ENCODE peak calls at places on chromosome 11, in nine cellular contexts. T is progenitor cell of endocrine pancreas, D is GM10248, C is ovary, Q is foreskin keratinocyte, L is epithelial cell of esophagus, O is fibroblast of mammary gland, R is foreskin fibroblast, M is A673. W is an unnamed sample.

GRCh38 chr11:61072316-61073109 is 29.8 kb upstream of the CD5 start:
- DNase-seq in Q (no peak), D (no peak), O (no peak), C (peak), L (no peak), R (no peak), T (no peak), M (no peak), W (no peak)

GRCh38 chr11:64916040-64916847 is 765 bp downstream of the ATG2A start:
- DNase-seq in Q (peak), C (peak), R (peak), O (peak), D (peak), T (no peak), L (peak), M (peak), W (no peak)

GRCh38 chr11:66119348-66120133 is 49.5 kb downstream of the PACS1 start:
- DNase-seq in L (peak), O (peak), Q (peak), T (no peak), C (peak), R (peak), D (no peak), M (peak), W (no peak)

GRCh38 chr11:135027461-135027860 is 615.4 kb upstream of the B3GAT1 start:
- DNase-seq in T (peak), D (peak), O (peak), M (peak), R (peak), L (peak), Q (peak), C (no peak), W (no peak)

GRCh38 chr11:368414-369335 is 624 bp upstream of the B4GALNT4 start:
- DNase-seq in L (no peak), T (no peak), C (no peak), M (no peak), R (no peak), Q (no peak), D (no peak), O (no peak), W (no peak)

GRCh38 chr11:33835143-33835878 is 56.6 kb downstream of the LMO2 start:
- DNase-seq in L (peak), Q (peak), R (peak), T (no peak), C (no peak), M (peak), O (peak), D (no peak), W (peak)

GRCh38 chr11:43576834-43577521 is 103.6 kb upstream of the HSD17B12 start:
- DNase-seq in M (peak), C (peak), R (no peak), T (no peak), Q (peak), D (peak), L (peak), O (peak), W (no peak)

GRCh38 chr11:12150831-12151382 is 40.5 kb downstream of the MICAL2 start:
- DNase-seq in M (no peak), L (peak), T (no peak), R (peak), D (no peak), C (no peak), O (peak), Q (peak), W (no peak)

GRCh38 chr11:111162306-111162705 is 83.2 kb upstream of the POU2AF2 start:
- DNase-seq in D (no peak), C (no peak), L (peak), O (no peak), R (peak), M (peak), T (no peak), Q (peak), W (no peak)

GRCh38 chr11:46249103-46249942 is 28.1 kb upstream of the CREB3L1 start:
- DNase-seq in M (peak), C (no peak), O (peak), L (no peak), R (no peak), D (no peak), Q (no peak), T (no peak), W (no peak)

GRCh38 chr11:66315498-66315885 is 1.4 kb downstream of the CD248 start:
- DNase-seq in M (no peak), C (no peak), L (no peak), Q (no peak), R (no peak), T (no peak), O (no peak), D (no peak), W (no peak)

GRCh38 chr11:27440090-27440489 is 32.5 kb downstream of the LGR4 start:
- DNase-seq in R (no peak), T (no peak), O (no peak), Q (no peak), M (no peak), D (no peak), L (no peak), C (no peak), W (no peak)

GRCh38 chr11:67062526-67063373 is 6.1 kb downstream of the RHOD start:
- DNase-seq in C (no peak), T (no peak), L (peak), R (no peak), O (no peak), M (no peak), D (no peak), Q (peak), W (no peak)

GRCh38 chr11:16774920-16775603 is 36.6 kb downstream of the C11orf58 start:
- DNase-seq in O (no peak), R (no peak), C (no peak), Q (no peak), D (no peak), M (no peak), T (no peak), L (no peak), W (no peak)

GRCh38 chr11:66958232-66958955 is at the start of gene PC:
- DNase-seq in D (peak), Q (peak), O (peak), T (peak), C (peak), R (peak), L (peak), M (peak), W (peak)

GRCh38 chr11:16395601-16396000 is 39.3 kb upstream of the SOX6 start:
- DNase-seq in Q (no peak), D (no peak), R (no peak), M (no peak), T (no peak), O (no peak), C (no peak), L (no peak), W (no peak)

GRCh38 chr11:67452141-67452952 is at the start of gene GPR152:
- DNase-seq in O (no peak), D (no peak), Q (no peak), L (no peak), M (no peak), R (no peak), T (no peak), C (no peak), W (no peak)

GRCh38 chr11:4546876-4547275 is 1.9 kb downstream of the OR52M1 start:
- DNase-seq in Q (no peak), L (no peak), O (no peak), T (no peak), R (no peak), D (no peak), M (no peak), C (no peak), W (no peak)

DNA sequence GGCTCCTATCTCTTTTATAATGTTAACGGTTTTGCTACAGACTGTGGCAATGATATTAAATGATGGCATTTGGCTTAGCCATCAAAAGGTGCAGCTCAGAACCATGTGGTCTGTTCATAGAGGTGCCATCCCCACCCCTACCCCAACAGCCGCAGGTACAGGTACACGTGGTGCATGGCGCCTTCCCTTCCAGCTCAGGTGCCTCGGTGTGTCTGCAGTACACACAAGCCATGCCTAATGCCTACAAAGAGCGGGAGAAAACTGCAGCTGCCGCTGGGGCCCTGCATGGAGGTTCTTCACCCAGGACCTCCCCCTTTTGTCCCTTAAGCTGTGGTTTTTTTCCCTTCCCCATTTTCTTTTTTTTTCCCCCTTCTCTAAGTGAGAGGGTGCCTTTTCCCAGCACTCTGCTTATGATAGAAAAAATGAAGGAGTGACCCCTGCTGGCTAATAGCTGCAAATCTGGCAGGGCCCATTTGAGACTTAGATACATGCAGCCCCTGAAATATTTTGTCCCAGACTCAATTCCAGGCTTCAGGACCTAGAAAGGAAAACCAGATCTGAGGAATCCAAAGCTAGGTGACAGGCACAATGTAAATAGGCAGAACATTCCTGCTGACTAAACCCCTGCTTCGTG is 6.5 kb downstream of the OR52M1 start:
- DNase-seq in L (peak), D (peak), O (no peak), C (no peak), R (peak), Q (no peak), T (no peak), M (peak), W (no peak)
- TF ChIP-seq CTCF in L (peak), D (no peak), O (peak), C (no peak), R (no peak), Q (peak), T (peak), M (peak), W (peak)

GRCh38 chr11:125433454-125434121 is 62.5 kb downstream of the FEZ1 start:
- DNase-seq in Q (peak), T (no peak), R (peak), D (peak), L (peak), C (peak), M (peak), O (peak), W (no peak)
- TF ChIP-seq CTCF in Q (peak), T (peak), R (peak), D (peak), L (peak), C (peak), M (peak), O (peak), W (peak)

DNA sequence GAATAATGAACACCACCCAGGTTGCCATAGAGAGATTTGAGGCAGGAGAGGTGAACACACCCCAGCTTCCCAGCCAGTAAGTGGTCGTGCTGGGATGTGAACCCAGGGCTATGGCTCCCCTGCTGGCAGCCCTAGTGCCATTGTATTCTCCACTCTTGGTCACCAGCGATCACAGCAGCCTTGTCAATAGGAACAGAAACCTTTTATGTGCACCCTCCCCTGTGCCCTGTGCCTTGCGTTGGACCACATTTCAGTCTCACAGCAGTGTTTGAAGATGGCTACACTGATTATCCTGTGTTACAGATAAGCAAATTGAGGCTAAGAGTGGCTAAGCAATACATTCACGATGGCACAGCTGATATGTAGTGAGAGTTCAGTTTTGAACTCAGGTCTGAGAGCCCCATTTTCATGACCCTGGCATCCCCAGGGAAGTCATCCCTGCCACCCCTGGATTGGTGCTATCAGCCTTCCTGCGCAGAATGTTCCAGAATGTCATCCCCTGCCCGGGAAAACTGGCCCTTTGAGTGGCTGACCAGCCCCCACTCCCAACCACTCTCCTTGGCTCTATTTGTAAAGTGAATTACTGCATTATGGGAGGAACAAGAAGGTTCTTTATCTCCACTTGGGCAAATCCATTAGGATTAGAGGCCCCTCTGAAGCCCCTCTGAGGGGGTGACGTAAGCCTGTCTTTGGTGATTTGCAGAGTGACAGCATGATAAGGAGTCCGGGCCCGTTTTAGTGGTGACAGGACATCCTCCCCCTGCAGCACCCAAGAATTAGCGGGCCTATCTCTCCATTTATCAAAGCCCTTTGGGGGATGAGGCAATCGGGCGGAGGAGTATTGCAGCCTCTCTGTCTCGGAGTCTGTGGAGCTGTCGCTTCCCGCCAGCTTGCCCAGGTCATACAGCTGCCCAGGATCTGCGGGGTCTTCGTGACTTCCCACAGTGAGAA is 30.9 kb downstream of the SMIM38 start:
- DNase-seq in Q (no peak), R (no peak), D (no peak), T (no peak), M (no peak), C (no peak), L (no peak), O (no peak), W (no peak)
- TF ChIP-seq CTCF in Q (no peak), R (peak), D (no peak), T (no peak), M (no peak), C (no peak), L (no peak), O (no peak), W (no peak)

DNA sequence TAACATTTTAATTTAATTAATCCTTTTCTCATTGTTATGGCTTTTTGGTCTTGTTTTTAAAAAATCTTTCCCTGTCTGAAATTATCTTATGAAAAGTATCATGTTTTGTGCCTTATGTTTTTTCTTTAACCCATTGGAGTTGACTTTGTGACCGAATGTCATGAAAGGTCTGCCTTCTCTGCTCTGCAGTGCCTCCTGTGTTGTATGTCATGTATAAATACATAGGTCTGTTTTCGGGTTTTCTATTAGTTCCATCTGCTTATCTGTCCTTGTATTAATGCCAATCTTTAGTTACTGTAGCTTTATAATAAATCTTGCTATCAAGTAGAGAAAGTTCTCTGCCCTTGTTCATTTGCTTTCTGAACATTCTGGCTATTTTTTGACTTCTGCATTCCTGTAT is 73.0 kb downstream of the ZBTB44 start:
- DNase-seq in R (no peak), M (no peak), L (no peak), Q (no peak), D (no peak), C (no peak), T (no peak), O (no peak), W (no peak)
- TF ChIP-seq CTCF in R (no peak), M (no peak), L (no peak), Q (peak), D (no peak), C (no peak), T (no peak), O (peak), W (no peak)

GRCh38 chr11:102367364-102367763 is 20.4 kb downstream of the BIRC2 start:
- DNase-seq in D (no peak), C (no peak), R (no peak), Q (no peak), O (peak), M (peak), L (peak), T (no peak), W (no peak)
- TF ChIP-seq CTCF in D (no peak), C (no peak), R (no peak), Q (peak), O (peak), M (peak), L (no peak), T (no peak), W (no peak)

GRCh38 chr11:81444306-81444705 is 1289.4 kb downstream of the FAM181B start:
- DNase-seq in M (peak), T (no peak), C (no peak), L (no peak), O (no peak), D (no peak), R (no peak), Q (no peak), W (no peak)
- TF ChIP-seq CTCF in M (peak), T (peak), C (no peak), L (peak), O (no peak), D (no peak), R (no peak), Q (peak), W (no peak)

DNA sequence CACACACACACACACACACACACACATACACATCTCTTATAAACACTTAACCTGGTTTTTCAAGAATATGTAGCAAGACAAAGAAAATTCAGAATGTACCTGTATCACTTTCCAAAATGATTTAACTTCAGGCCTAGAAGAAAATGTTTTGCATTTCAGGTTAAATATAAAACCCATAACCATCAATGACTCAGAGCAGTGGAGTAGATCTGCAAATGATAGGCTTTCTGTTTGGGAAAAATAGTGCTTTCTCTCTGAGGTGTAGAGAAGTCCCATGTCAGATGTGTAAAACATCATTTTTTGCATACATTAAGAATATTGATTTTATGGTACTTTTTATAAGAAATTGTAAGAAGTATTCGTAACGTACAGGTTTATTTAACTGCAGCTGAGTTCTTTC is 116.9 kb downstream of the STK33 start:
- DNase-seq in D (no peak), L (no peak), O (no peak), Q (no peak), M (no peak), T (no peak), C (no peak), R (no peak), W (no peak)
- TF ChIP-seq CTCF in D (no peak), L (no peak), O (no peak), Q (no peak), M (no peak), T (no peak), C (no peak), R (no peak), W (no peak)

DNA sequence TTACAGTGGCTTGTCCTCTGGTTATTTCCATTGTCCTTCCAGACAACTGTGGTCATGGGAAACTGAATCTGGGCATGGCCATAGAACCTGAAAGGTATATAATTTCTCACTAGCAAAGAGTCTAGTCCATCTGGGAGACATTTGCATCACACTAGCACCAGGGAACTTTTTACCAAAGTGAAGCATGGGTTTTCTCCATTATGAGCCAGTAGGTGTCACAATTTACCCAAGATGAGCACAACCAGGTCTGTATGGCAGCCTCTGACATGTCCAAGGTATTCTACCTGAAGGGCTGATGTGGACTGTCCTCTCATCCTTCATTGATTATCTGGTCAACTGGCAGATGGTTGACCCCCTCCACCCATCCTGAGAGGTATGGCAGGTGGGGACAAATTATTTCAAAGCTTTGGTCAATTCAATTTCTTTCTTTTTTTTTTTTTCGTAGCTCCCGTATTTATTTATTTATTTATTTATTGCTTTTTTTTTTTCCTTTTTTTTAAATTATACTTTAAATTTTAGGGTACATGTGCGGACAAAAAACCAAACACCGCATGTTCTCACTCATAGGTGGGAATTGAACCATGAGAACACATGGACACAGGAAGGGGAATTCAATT is 425.9 kb downstream of the TMEM135 start:
- DNase-seq in L (peak), Q (peak), D (no peak), O (peak), R (no peak), C (no peak), T (no peak), M (peak), W (no peak)
- TF ChIP-seq CTCF in L (peak), Q (peak), D (peak), O (peak), R (peak), C (no peak), T (peak), M (peak), W (peak)